ENCODE peak calls at places on chromosomes 3 and 15, in nine cellular contexts. One of them, this sample, is unnamed.

GRCh38 chr15:33580526-33580925 is 269.8 kb downstream of the RYR3 start:
- DNase-seq in NCI-H2081 treated with DMSO at 0.1 percent for 48 hours: no peak
- DNase-seq in activated gamma-delta T cell treated with Interleukin-2 at 50 U/mL for 16 hours: no peak
- DNase-seq in transverse colon: no peak
- DNase-seq in aorta: no peak
- DNase-seq in activated naive CD4-positive, alpha-beta T cell treated with anti-CD3 and anti-CD28 coated beads for 36 hours: no peak
- DNase-seq in cardiac muscle cell: no peak
- DNase-seq in AG08396: no peak
- DNase-seq in activated CD4-positive, alpha-beta T cell treated with anti-CD3 and anti-CD28 coated beads for 48 hours: no peak
- DNase-seq in this sample: no peak

GRCh38 chr3:158571969-158572765 is 1.2 kb downstream of the MLF1 start:
- DNase-seq in AG08396: no peak
- DNase-seq in aorta: no peak
- DNase-seq in activated gamma-delta T cell treated with Interleukin-2 at 50 U/mL for 16 hours: no peak
- DNase-seq in activated naive CD4-positive, alpha-beta T cell treated with anti-CD3 and anti-CD28 coated beads for 36 hours: no peak
- DNase-seq in activated CD4-positive, alpha-beta T cell treated with anti-CD3 and anti-CD28 coated beads for 48 hours: no peak
- DNase-seq in cardiac muscle cell: no peak
- DNase-seq in transverse colon: no peak
- DNase-seq in NCI-H2081 treated with DMSO at 0.1 percent for 48 hours: no peak
- DNase-seq in this sample: no peak

GRCh38 chr3:155179425-155179814 is 99.3 kb downstream of the MME start:
- DNase-seq in AG08396: no peak
- DNase-seq in activated CD4-positive, alpha-beta T cell treated with anti-CD3 and anti-CD28 coated beads for 48 hours: no peak
- DNase-seq in aorta: no peak
- DNase-seq in transverse colon: no peak
- DNase-seq in NCI-H2081 treated with DMSO at 0.1 percent for 48 hours: no peak
- DNase-seq in cardiac muscle cell: no peak
- DNase-seq in activated naive CD4-positive, alpha-beta T cell treated with anti-CD3 and anti-CD28 coated beads for 36 hours: no peak
- DNase-seq in activated gamma-delta T cell treated with Interleukin-2 at 50 U/mL for 16 hours: no peak
- DNase-seq in this sample: no peak

GRCh38 chr15:55358471-55358870 is 39.4 kb downstream of the PIGB start:
- DNase-seq in AG08396: no peak
- DNase-seq in activated CD4-positive, alpha-beta T cell treated with anti-CD3 and anti-CD28 coated beads for 48 hours: no peak
- DNase-seq in cardiac muscle cell: no peak
- DNase-seq in activated gamma-delta T cell treated with Interleukin-2 at 50 U/mL for 16 hours: no peak
- DNase-seq in activated naive CD4-positive, alpha-beta T cell treated with anti-CD3 and anti-CD28 coated beads for 36 hours: no peak
- DNase-seq in NCI-H2081 treated with DMSO at 0.1 percent for 48 hours: no peak
- DNase-seq in transverse colon: no peak
- DNase-seq in aorta: no peak
- DNase-seq in this sample: no peak

GRCh38 chr3:57065588-57065987 is 5.1 kb downstream of the SPATA12 start:
- DNase-seq in transverse colon: no peak
- DNase-seq in NCI-H2081 treated with DMSO at 0.1 percent for 48 hours: no peak
- DNase-seq in activated CD4-positive, alpha-beta T cell treated with anti-CD3 and anti-CD28 coated beads for 48 hours: no peak
- DNase-seq in activated naive CD4-positive, alpha-beta T cell treated with anti-CD3 and anti-CD28 coated beads for 36 hours: no peak
- DNase-seq in AG08396: no peak
- DNase-seq in aorta: no peak
- DNase-seq in cardiac muscle cell: no peak
- DNase-seq in activated gamma-delta T cell treated with Interleukin-2 at 50 U/mL for 16 hours: no peak
- DNase-seq in this sample: no peak

GRCh38 chr3:21356402-21356801 is 394.6 kb downstream of the ZNF385D start:
- DNase-seq in activated naive CD4-positive, alpha-beta T cell treated with anti-CD3 and anti-CD28 coated beads for 36 hours: no peak
- DNase-seq in activated CD4-positive, alpha-beta T cell treated with anti-CD3 and anti-CD28 coated beads for 48 hours: no peak
- DNase-seq in transverse colon: no peak
- DNase-seq in NCI-H2081 treated with DMSO at 0.1 percent for 48 hours: no peak
- DNase-seq in activated gamma-delta T cell treated with Interleukin-2 at 50 U/mL for 16 hours: no peak
- DNase-seq in AG08396: peak; percentile 11
- DNase-seq in cardiac muscle cell: no peak
- DNase-seq in aorta: no peak
- DNase-seq in this sample: no peak

GRCh38 chr3:66406186-66406585 is 94.6 kb downstream of the LRIG1 start:
- DNase-seq in activated CD4-positive, alpha-beta T cell treated with anti-CD3 and anti-CD28 coated beads for 48 hours: no peak
- DNase-seq in activated naive CD4-positive, alpha-beta T cell treated with anti-CD3 and anti-CD28 coated beads for 36 hours: no peak
- DNase-seq in cardiac muscle cell: no peak
- DNase-seq in AG08396: no peak
- DNase-seq in transverse colon: no peak
- DNase-seq in activated gamma-delta T cell treated with Interleukin-2 at 50 U/mL for 16 hours: no peak
- DNase-seq in aorta: no peak
- DNase-seq in NCI-H2081 treated with DMSO at 0.1 percent for 48 hours: no peak
- DNase-seq in this sample: no peak

GRCh38 chr15:55917881-55918296 is 75.5 kb downstream of the NEDD4 start:
- DNase-seq in transverse colon: peak; percentile 13
- DNase-seq in activated gamma-delta T cell treated with Interleukin-2 at 50 U/mL for 16 hours: no peak
- DNase-seq in cardiac muscle cell: peak; percentile 88
- DNase-seq in activated naive CD4-positive, alpha-beta T cell treated with anti-CD3 and anti-CD28 coated beads for 36 hours: peak; percentile 29
- DNase-seq in aorta: no peak
- DNase-seq in AG08396: peak; percentile 59
- DNase-seq in NCI-H2081 treated with DMSO at 0.1 percent for 48 hours: peak; percentile 2
- DNase-seq in activated CD4-positive, alpha-beta T cell treated with anti-CD3 and anti-CD28 coated beads for 48 hours: peak; percentile 8
- DNase-seq in this sample: peak; percentile 38

GRCh38 chr15:40330368-40330836 is 6.9 kb downstream of the INAFM2 start:
- DNase-seq in aorta: peak; percentile 75
- DNase-seq in activated naive CD4-positive, alpha-beta T cell treated with anti-CD3 and anti-CD28 coated beads for 36 hours: no peak
- DNase-seq in activated gamma-delta T cell treated with Interleukin-2 at 50 U/mL for 16 hours: no peak
- DNase-seq in transverse colon: peak; percentile 58
- DNase-seq in activated CD4-positive, alpha-beta T cell treated with anti-CD3 and anti-CD28 coated beads for 48 hours: no peak
- DNase-seq in cardiac muscle cell: peak; percentile 95
- DNase-seq in NCI-H2081 treated with DMSO at 0.1 percent for 48 hours: no peak
- DNase-seq in AG08396: no peak
- DNase-seq in this sample: no peak

GRCh38 chr3:172202797-172203196 is 163.4 kb downstream of the FNDC3B start:
- DNase-seq in aorta: no peak
- DNase-seq in activated naive CD4-positive, alpha-beta T cell treated with anti-CD3 and anti-CD28 coated beads for 36 hours: no peak
- DNase-seq in NCI-H2081 treated with DMSO at 0.1 percent for 48 hours: no peak
- DNase-seq in cardiac muscle cell: no peak
- DNase-seq in activated CD4-positive, alpha-beta T cell treated with anti-CD3 and anti-CD28 coated beads for 48 hours: no peak
- DNase-seq in activated gamma-delta T cell treated with Interleukin-2 at 50 U/mL for 16 hours: no peak
- DNase-seq in AG08396: no peak
- DNase-seq in transverse colon: no peak
- DNase-seq in this sample: no peak

GRCh38 chr15:31293655-31294054 is 33.0 kb upstream of the KLF13 start:
- DNase-seq in AG08396: no peak
- DNase-seq in NCI-H2081 treated with DMSO at 0.1 percent for 48 hours: no peak
- DNase-seq in activated naive CD4-positive, alpha-beta T cell treated with anti-CD3 and anti-CD28 coated beads for 36 hours: no peak
- DNase-seq in transverse colon: no peak
- DNase-seq in activated CD4-positive, alpha-beta T cell treated with anti-CD3 and anti-CD28 coated beads for 48 hours: no peak
- DNase-seq in cardiac muscle cell: no peak
- DNase-seq in aorta: no peak
- DNase-seq in activated gamma-delta T cell treated with Interleukin-2 at 50 U/mL for 16 hours: no peak
- DNase-seq in this sample: no peak

GRCh38 chr3:122776675-122777074 is 17.0 kb downstream of the HSPBAP1 start:
- DNase-seq in activated gamma-delta T cell treated with Interleukin-2 at 50 U/mL for 16 hours: no peak
- DNase-seq in NCI-H2081 treated with DMSO at 0.1 percent for 48 hours: no peak
- DNase-seq in transverse colon: no peak
- DNase-seq in cardiac muscle cell: no peak
- DNase-seq in AG08396: no peak
- DNase-seq in aorta: no peak
- DNase-seq in activated CD4-positive, alpha-beta T cell treated with anti-CD3 and anti-CD28 coated beads for 48 hours: no peak
- DNase-seq in activated naive CD4-positive, alpha-beta T cell treated with anti-CD3 and anti-CD28 coated beads for 36 hours: no peak
- DNase-seq in this sample: no peak

GRCh38 chr3:136547293-136547692 is 204.9 kb downstream of the STAG1 start:
- DNase-seq in aorta: no peak
- DNase-seq in transverse colon: no peak
- DNase-seq in activated gamma-delta T cell treated with Interleukin-2 at 50 U/mL for 16 hours: no peak
- DNase-seq in cardiac muscle cell: no peak
- DNase-seq in activated CD4-positive, alpha-beta T cell treated with anti-CD3 and anti-CD28 coated beads for 48 hours: no peak
- DNase-seq in activated naive CD4-positive, alpha-beta T cell treated with anti-CD3 and anti-CD28 coated beads for 36 hours: peak; percentile 22
- DNase-seq in NCI-H2081 treated with DMSO at 0.1 percent for 48 hours: no peak
- DNase-seq in AG08396: no peak
- DNase-seq in this sample: no peak

GRCh38 chr3:168996622-168997021 is 666.9 kb downstream of the MECOM start:
- DNase-seq in aorta: no peak
- DNase-seq in activated naive CD4-positive, alpha-beta T cell treated with anti-CD3 and anti-CD28 coated beads for 36 hours: no peak
- DNase-seq in NCI-H2081 treated with DMSO at 0.1 percent for 48 hours: no peak
- DNase-seq in cardiac muscle cell: peak; percentile 64
- DNase-seq in activated gamma-delta T cell treated with Interleukin-2 at 50 U/mL for 16 hours: no peak
- DNase-seq in activated CD4-positive, alpha-beta T cell treated with anti-CD3 and anti-CD28 coated beads for 48 hours: no peak
- DNase-seq in AG08396: no peak
- DNase-seq in transverse colon: no peak
- DNase-seq in this sample: no peak

GRCh38 chr15:69391046-69391757 is 22.9 kb upstream of the KIF23 start:
- DNase-seq in activated gamma-delta T cell treated with Interleukin-2 at 50 U/mL for 16 hours: no peak
- DNase-seq in NCI-H2081 treated with DMSO at 0.1 percent for 48 hours: no peak
- DNase-seq in activated naive CD4-positive, alpha-beta T cell treated with anti-CD3 and anti-CD28 coated beads for 36 hours: no peak
- DNase-seq in AG08396: no peak
- DNase-seq in activated CD4-positive, alpha-beta T cell treated with anti-CD3 and anti-CD28 coated beads for 48 hours: no peak
- DNase-seq in aorta: no peak
- DNase-seq in cardiac muscle cell: no peak
- DNase-seq in transverse colon: no peak
- DNase-seq in this sample: no peak

GRCh38 chr15:78914027-78914764 is 30.6 kb downstream of the CTSH start:
- DNase-seq in activated CD4-positive, alpha-beta T cell treated with anti-CD3 and anti-CD28 coated beads for 48 hours: no peak
- DNase-seq in activated gamma-delta T cell treated with Interleukin-2 at 50 U/mL for 16 hours: no peak
- DNase-seq in transverse colon: no peak
- DNase-seq in aorta: peak; percentile 70
- DNase-seq in AG08396: no peak
- DNase-seq in activated naive CD4-positive, alpha-beta T cell treated with anti-CD3 and anti-CD28 coated beads for 36 hours: no peak
- DNase-seq in NCI-H2081 treated with DMSO at 0.1 percent for 48 hours: no peak
- DNase-seq in cardiac muscle cell: no peak
- DNase-seq in this sample: no peak

This sample was measured in D341Med.